ENCODE peak calls at places on chromosome 3, in nine cellular contexts. One of them, this sample, is unnamed. For H3K9me3, the result is how much of the 10 kb centered on the place peaks cover.

GRCh38 chr3:157472648-157473047 is 30.6 kb downstream of the VEPH1 start:
- DNase-seq in right atrium auricular region: no peak
- DNase-seq in suprapubic skin: no peak
- DNase-seq in left ventricle myocardium inferior: no peak
- DNase-seq in pancreas: no peak
- DNase-seq in CD8-positive, alpha-beta T cell: no peak
- DNase-seq in psoas muscle: no peak
- DNase-seq in sigmoid colon: no peak
- DNase-seq in cardiac muscle cell: no peak
- DNase-seq in this sample: no peak

GRCh38 chr3:113536627-113537101 is 4.3 kb downstream of the SIDT1 start:
- DNase-seq in right atrium auricular region: no peak
- DNase-seq in suprapubic skin: no peak
- DNase-seq in left ventricle myocardium inferior: no peak
- DNase-seq in pancreas: no peak
- DNase-seq in CD8-positive, alpha-beta T cell: no peak
- DNase-seq in psoas muscle: no peak
- DNase-seq in sigmoid colon: no peak
- DNase-seq in cardiac muscle cell: peak
- DNase-seq in this sample: no peak

GRCh38 chr3:125212096-125212508 is 446 bp downstream of the SLC12A8 start:
- DNase-seq in right atrium auricular region: no peak
- DNase-seq in suprapubic skin: no peak
- DNase-seq in left ventricle myocardium inferior: no peak
- DNase-seq in pancreas: peak
- DNase-seq in CD8-positive, alpha-beta T cell: no peak
- DNase-seq in psoas muscle: no peak
- DNase-seq in sigmoid colon: no peak
- DNase-seq in cardiac muscle cell: no peak
- DNase-seq in this sample: peak

GRCh38 chr3:162217603-162218002 is 721.0 kb downstream of the OTOL1 start:
- DNase-seq in right atrium auricular region: no peak
- DNase-seq in suprapubic skin: no peak
- DNase-seq in left ventricle myocardium inferior: no peak
- DNase-seq in pancreas: no peak
- DNase-seq in CD8-positive, alpha-beta T cell: no peak
- DNase-seq in psoas muscle: no peak
- DNase-seq in sigmoid colon: no peak
- DNase-seq in cardiac muscle cell: no peak
- DNase-seq in this sample: no peak

GRCh38 chr3:128177865-128178264 is 24.6 kb downstream of the EEFSEC start:
- DNase-seq in right atrium auricular region: no peak
- DNase-seq in suprapubic skin: no peak
- DNase-seq in left ventricle myocardium inferior: no peak
- DNase-seq in pancreas: no peak
- DNase-seq in CD8-positive, alpha-beta T cell: no peak
- DNase-seq in psoas muscle: no peak
- DNase-seq in sigmoid colon: no peak
- DNase-seq in cardiac muscle cell: no peak
- DNase-seq in this sample: no peak

GRCh38 chr3:155549087-155549486 is 195.8 kb downstream of the PLCH1 start:
- DNase-seq in right atrium auricular region: no peak
- DNase-seq in suprapubic skin: no peak
- DNase-seq in left ventricle myocardium inferior: no peak
- DNase-seq in pancreas: no peak
- DNase-seq in CD8-positive, alpha-beta T cell: no peak
- DNase-seq in psoas muscle: no peak
- DNase-seq in sigmoid colon: no peak
- DNase-seq in cardiac muscle cell: no peak
- DNase-seq in this sample: no peak

GRCh38 chr3:107841864-107842263 is 249.0 kb downstream of the CD47 start:
- DNase-seq in right atrium auricular region: no peak
- DNase-seq in suprapubic skin: no peak
- DNase-seq in left ventricle myocardium inferior: no peak
- DNase-seq in pancreas: no peak
- DNase-seq in CD8-positive, alpha-beta T cell: no peak
- DNase-seq in psoas muscle: no peak
- DNase-seq in sigmoid colon: no peak
- DNase-seq in cardiac muscle cell: no peak
- DNase-seq in this sample: no peak

GRCh38 chr3:65356331-65357286 is 668.8 kb upstream of the ADAMTS9 start:
- DNase-seq in right atrium auricular region: no peak
- DNase-seq in suprapubic skin: no peak
- DNase-seq in left ventricle myocardium inferior: no peak
- DNase-seq in pancreas: peak
- DNase-seq in CD8-positive, alpha-beta T cell: no peak
- DNase-seq in psoas muscle: no peak
- DNase-seq in sigmoid colon: no peak
- DNase-seq in cardiac muscle cell: peak
- DNase-seq in this sample: peak

GRCh38 chr3:31341130-31341529 is 191.6 kb upstream of the STT3B start:
- DNase-seq in right atrium auricular region: no peak
- DNase-seq in suprapubic skin: no peak
- DNase-seq in left ventricle myocardium inferior: no peak
- DNase-seq in pancreas: no peak
- DNase-seq in CD8-positive, alpha-beta T cell: no peak
- DNase-seq in psoas muscle: no peak
- DNase-seq in sigmoid colon: no peak
- DNase-seq in cardiac muscle cell: no peak
- DNase-seq in this sample: peak

GRCh38 chr3:120634539-120634938 is 38.4 kb downstream of the NDUFB4 start:
- DNase-seq in right atrium auricular region: no peak
- DNase-seq in suprapubic skin: no peak
- DNase-seq in left ventricle myocardium inferior: no peak
- DNase-seq in pancreas: no peak
- DNase-seq in CD8-positive, alpha-beta T cell: no peak
- DNase-seq in psoas muscle: no peak
- DNase-seq in sigmoid colon: no peak
- DNase-seq in cardiac muscle cell: no peak
- DNase-seq in this sample: no peak

GRCh38 chr3:58009026-58009748 is 965 bp downstream of the FLNB start:
- DNase-seq in right atrium auricular region: no peak
- DNase-seq in suprapubic skin: peak
- DNase-seq in left ventricle myocardium inferior: peak
- DNase-seq in pancreas: peak
- DNase-seq in CD8-positive, alpha-beta T cell: peak
- DNase-seq in psoas muscle: peak
- DNase-seq in sigmoid colon: peak
- DNase-seq in cardiac muscle cell: no peak
- DNase-seq in this sample: peak

GRCh38 chr3:9091811-9092210 is 128.5 kb upstream of the RAD18 start:
- DNase-seq in right atrium auricular region: no peak
- DNase-seq in suprapubic skin: no peak
- DNase-seq in left ventricle myocardium inferior: no peak
- DNase-seq in pancreas: no peak
- DNase-seq in CD8-positive, alpha-beta T cell: no peak
- DNase-seq in psoas muscle: no peak
- DNase-seq in sigmoid colon: no peak
- DNase-seq in cardiac muscle cell: no peak
- DNase-seq in this sample: peak

GRCh38 chr3:16950282-16950681 is 65.5 kb downstream of the PLCL2 start:
- DNase-seq in right atrium auricular region: no peak
- DNase-seq in suprapubic skin: no peak
- DNase-seq in left ventricle myocardium inferior: no peak
- DNase-seq in pancreas: no peak
- DNase-seq in CD8-positive, alpha-beta T cell: no peak
- DNase-seq in psoas muscle: no peak
- DNase-seq in sigmoid colon: no peak
- DNase-seq in cardiac muscle cell: no peak
- DNase-seq in this sample: no peak

GRCh38 chr3:99413504-99413903 is 224.9 kb upstream of the COL8A1 start:
- DNase-seq in right atrium auricular region: no peak
- DNase-seq in suprapubic skin: no peak
- DNase-seq in left ventricle myocardium inferior: no peak
- DNase-seq in pancreas: no peak
- DNase-seq in CD8-positive, alpha-beta T cell: no peak
- DNase-seq in psoas muscle: no peak
- DNase-seq in sigmoid colon: no peak
- DNase-seq in cardiac muscle cell: peak
- DNase-seq in this sample: no peak

GRCh38 chr3:123416173-123416572 is 32.7 kb downstream of the ADCY5 start:
- DNase-seq in right atrium auricular region: no peak
- DNase-seq in suprapubic skin: no peak
- DNase-seq in left ventricle myocardium inferior: no peak
- DNase-seq in pancreas: no peak
- DNase-seq in CD8-positive, alpha-beta T cell: no peak
- DNase-seq in psoas muscle: no peak
- DNase-seq in sigmoid colon: no peak
- DNase-seq in cardiac muscle cell: no peak
- DNase-seq in this sample: no peak

GRCh38 chr3:196810963-196811581 is 56.6 kb upstream of the SENP5 start:
- DNase-seq in right atrium auricular region: no peak
- DNase-seq in suprapubic skin: no peak
- DNase-seq in left ventricle myocardium inferior: no peak
- DNase-seq in pancreas: no peak
- DNase-seq in CD8-positive, alpha-beta T cell: no peak
- DNase-seq in psoas muscle: no peak
- DNase-seq in sigmoid colon: no peak
- DNase-seq in cardiac muscle cell: no peak
- DNase-seq in this sample: no peak

GRCh38 chr3:59890637-59891036 is 840.8 kb upstream of the CFAP20DC start:
- DNase-seq in right atrium auricular region: no peak
- DNase-seq in suprapubic skin: no peak
- DNase-seq in left ventricle myocardium inferior: no peak
- DNase-seq in pancreas: no peak
- DNase-seq in CD8-positive, alpha-beta T cell: no peak
- DNase-seq in psoas muscle: no peak
- DNase-seq in sigmoid colon: no peak
- DNase-seq in cardiac muscle cell: no peak
- DNase-seq in this sample: no peak

GRCh38 chr3:132461544-132461943 is 44.2 kb downstream of the DNAJC13 start:
- DNase-seq in right atrium auricular region: no peak
- DNase-seq in suprapubic skin: no peak
- DNase-seq in left ventricle myocardium inferior: no peak
- DNase-seq in pancreas: no peak
- DNase-seq in CD8-positive, alpha-beta T cell: no peak
- DNase-seq in psoas muscle: no peak
- DNase-seq in sigmoid colon: no peak
- DNase-seq in cardiac muscle cell: peak
- DNase-seq in this sample: no peak

GRCh38 chr3:93924491-93924890 is 49.2 kb downstream of the PROS1 start:
- DNase-seq in right atrium auricular region: no peak
- DNase-seq in suprapubic skin: no peak
- DNase-seq in left ventricle myocardium inferior: no peak
- DNase-seq in pancreas: no peak
- DNase-seq in CD8-positive, alpha-beta T cell: no peak
- DNase-seq in psoas muscle: no peak
- DNase-seq in sigmoid colon: no peak
- DNase-seq in cardiac muscle cell: no peak
- DNase-seq in this sample: no peak

GRCh38 chr3:156920399-156920798 is 94.2 kb downstream of the LEKR1 start:
- DNase-seq in right atrium auricular region: no peak
- DNase-seq in suprapubic skin: no peak
- DNase-seq in left ventricle myocardium inferior: no peak
- DNase-seq in pancreas: no peak
- DNase-seq in CD8-positive, alpha-beta T cell: no peak
- DNase-seq in psoas muscle: no peak
- DNase-seq in sigmoid colon: no peak
- DNase-seq in cardiac muscle cell: no peak
- DNase-seq in this sample: no peak

GRCh38 chr3:13785351-13785750 is 94.5 kb downstream of the WNT7A start:
- DNase-seq in right atrium auricular region: no peak
- DNase-seq in suprapubic skin: no peak
- DNase-seq in left ventricle myocardium inferior: no peak
- DNase-seq in pancreas: no peak
- DNase-seq in CD8-positive, alpha-beta T cell: no peak
- DNase-seq in psoas muscle: no peak
- DNase-seq in sigmoid colon: no peak
- DNase-seq in cardiac muscle cell: no peak
- DNase-seq in this sample: no peak
- TF ChIP-seq CTCF in right atrium auricular region: no peak
- TF ChIP-seq CTCF in suprapubic skin: no peak
- TF ChIP-seq CTCF in left ventricle myocardium inferior: no peak
- TF ChIP-seq CTCF in pancreas: no peak
- TF ChIP-seq CTCF in CD8-positive, alpha-beta T cell: no peak
- TF ChIP-seq CTCF in psoas muscle: no peak
- TF ChIP-seq CTCF in sigmoid colon: no peak
- TF ChIP-seq CTCF in cardiac muscle cell: no peak
- TF ChIP-seq CTCF in this sample: no peak

DNA sequence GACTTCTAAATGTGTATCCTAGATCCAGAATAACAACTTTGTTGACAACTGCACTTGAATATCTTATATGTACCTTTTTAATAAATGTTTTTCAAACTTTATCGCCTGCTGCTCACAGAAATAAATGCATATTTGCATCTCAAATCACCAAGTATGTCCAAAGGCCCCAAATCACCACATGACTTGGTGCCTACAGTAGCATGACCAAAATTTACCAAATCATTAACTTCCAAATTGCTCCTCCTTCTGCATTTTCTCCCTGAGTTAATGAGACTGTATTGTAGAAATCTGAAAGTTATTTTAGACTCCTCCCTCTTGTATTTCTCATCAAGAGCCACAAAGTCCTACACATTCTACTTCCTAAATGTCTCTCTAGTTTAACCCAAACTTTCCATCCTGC is 635.5 kb upstream of the NAALADL2 start:
- DNase-seq in right atrium auricular region: no peak
- DNase-seq in suprapubic skin: no peak
- DNase-seq in left ventricle myocardium inferior: no peak
- DNase-seq in pancreas: no peak
- DNase-seq in CD8-positive, alpha-beta T cell: no peak
- DNase-seq in psoas muscle: no peak
- DNase-seq in sigmoid colon: no peak
- DNase-seq in cardiac muscle cell: no peak
- DNase-seq in this sample: no peak
- H3K9me3 ChIP-seq in right atrium auricular region: under half
- H3K9me3 ChIP-seq in suprapubic skin: under half
- H3K9me3 ChIP-seq in left ventricle myocardium inferior: under half
- H3K9me3 ChIP-seq in pancreas: under half
- H3K9me3 ChIP-seq in CD8-positive, alpha-beta T cell: under half
- H3K9me3 ChIP-seq in psoas muscle: under half
- H3K9me3 ChIP-seq in sigmoid colon: under half
- H3K9me3 ChIP-seq in cardiac muscle cell: under half
- H3K9me3 ChIP-seq in this sample: under half

DNA sequence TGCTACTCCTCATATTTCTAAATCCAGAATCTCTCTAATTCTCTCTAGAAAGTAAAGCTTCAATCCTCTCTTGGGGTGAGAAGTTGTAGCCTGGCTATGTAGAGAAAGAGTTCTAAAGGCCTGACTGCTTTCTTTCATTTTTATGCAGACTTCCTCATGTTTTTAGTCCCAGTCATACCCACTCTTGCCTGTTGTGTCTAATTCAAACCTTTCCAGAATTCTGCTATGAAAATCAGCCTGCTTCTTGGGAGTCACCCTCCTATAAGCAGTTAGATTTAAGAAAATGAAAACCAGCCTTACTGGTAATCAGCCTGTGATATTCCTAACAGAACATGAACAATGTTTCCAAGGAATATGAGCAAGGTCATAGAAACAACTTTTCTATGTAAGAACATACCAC is 14.8 kb upstream of the ZNF639 start:
- DNase-seq in right atrium auricular region: no peak
- DNase-seq in suprapubic skin: no peak
- DNase-seq in left ventricle myocardium inferior: no peak
- DNase-seq in pancreas: no peak
- DNase-seq in CD8-positive, alpha-beta T cell: no peak
- DNase-seq in psoas muscle: no peak
- DNase-seq in sigmoid colon: no peak
- DNase-seq in cardiac muscle cell: no peak
- DNase-seq in this sample: no peak
- H3K27ac ChIP-seq in right atrium auricular region: no peak
- H3K27ac ChIP-seq in suprapubic skin: no peak
- H3K27ac ChIP-seq in left ventricle myocardium inferior: no peak
- H3K27ac ChIP-seq in pancreas: no peak
- H3K27ac ChIP-seq in CD8-positive, alpha-beta T cell: no peak
- H3K27ac ChIP-seq in psoas muscle: no peak
- H3K27ac ChIP-seq in sigmoid colon: no peak
- H3K27ac ChIP-seq in cardiac muscle cell: no peak
- H3K27ac ChIP-seq in this sample: no peak

GRCh38 chr3:38283810-38284775 is 2.0 kb downstream of the SLC22A14 start:
- DNase-seq in right atrium auricular region: no peak
- DNase-seq in suprapubic skin: no peak
- DNase-seq in left ventricle myocardium inferior: no peak
- DNase-seq in pancreas: no peak
- DNase-seq in CD8-positive, alpha-beta T cell: no peak
- DNase-seq in psoas muscle: no peak
- DNase-seq in sigmoid colon: no peak
- DNase-seq in cardiac muscle cell: peak
- DNase-seq in this sample: no peak
- TF ChIP-seq CTCF in right atrium auricular region: no peak
- TF ChIP-seq CTCF in suprapubic skin: no peak
- TF ChIP-seq CTCF in left ventricle myocardium inferior: no peak
- TF ChIP-seq CTCF in pancreas: no peak
- TF ChIP-seq CTCF in CD8-positive, alpha-beta T cell: no peak
- TF ChIP-seq CTCF in psoas muscle: no peak
- TF ChIP-seq CTCF in sigmoid colon: no peak
- TF ChIP-seq CTCF in cardiac muscle cell: no peak
- TF ChIP-seq CTCF in this sample: no peak